ENCODE peak calls at places on chromosomes 16 and 17, in seven cellular contexts. Q is IMR-90, Y is mesendoderm, U is trophoblast cell, K is H9, L is neuronal stem cell, A is H1. M is an unnamed sample.

GRCh38 chr16:1990336-1991134 is 765 bp downstream of the SYNGR3 start:
- DNase-seq in Q (no peak), Y (peak), U (peak), K (peak), L (no peak), A (peak), M (no peak)

GRCh38 chr16:70735141-70735979 is 49.5 kb upstream of the MTSS2 start:
- DNase-seq in Q (peak), Y (peak), U (no peak), K (peak), L (no peak), A (no peak), M (peak)

GRCh38 chr17:47693667-47694017 is 319 bp upstream of the TBKBP1 start:
- DNase-seq in Q (no peak), Y (no peak), U (peak), K (no peak), L (no peak), A (no peak), M (peak)

GRCh38 chr16:2836646-2837508 is 6.8 kb downstream of the ZG16B start:
- DNase-seq in Q (no peak), Y (no peak), U (no peak), K (no peak), L (no peak), A (no peak), M (peak)

GRCh38 chr17:74008196-74008595 is 195.3 kb upstream of the RPL38 start:
- DNase-seq in Q (no peak), Y (peak), U (no peak), K (peak), L (no peak), A (peak), M (no peak)

GRCh38 chr16:54342001-54342776 is 55.6 kb upstream of the IRX3 start:
- DNase-seq in Q (no peak), Y (no peak), U (peak), K (no peak), L (no peak), A (no peak), M (peak)

GRCh38 chr16:12620150-12620549 is 183.5 kb downstream of the CPPED1 start:
- DNase-seq in Q (no peak), Y (no peak), U (no peak), K (no peak), L (no peak), A (no peak), M (no peak)

GRCh38 chr17:47694818-47695663 is 1.1 kb downstream of the TBKBP1 start:
- DNase-seq in Q (peak), Y (peak), U (peak), K (peak), L (no peak), A (peak), M (peak)

GRCh38 chr17:76899414-76899813 is 31.2 kb downstream of the MGAT5B start:
- DNase-seq in Q (no peak), Y (no peak), U (no peak), K (no peak), L (no peak), A (no peak), M (no peak)

GRCh38 chr16:3578121-3578520 is 918 bp upstream of the NLRC3 start:
- DNase-seq in Q (no peak), Y (no peak), U (no peak), K (no peak), L (no peak), A (no peak), M (no peak)

GRCh38 chr16:14042706-14043105 is 28.4 kb upstream of the MRTFB start:
- DNase-seq in Q (no peak), Y (no peak), U (no peak), K (no peak), L (no peak), A (no peak), M (no peak)

GRCh38 chr16:22739077-22739476 is 74.9 kb upstream of the HS3ST2 start:
- DNase-seq in Q (no peak), Y (no peak), U (no peak), K (no peak), L (no peak), A (no peak), M (no peak)

GRCh38 chr17:73360961-73361761 is 49.4 kb upstream of the CDC42EP4 start:
- DNase-seq in Q (no peak), Y (peak), U (no peak), K (peak), L (peak), A (peak), M (no peak)

GRCh38 chr17:12133183-12133582 is 112.5 kb downstream of the MAP2K4 start:
- DNase-seq in Q (peak), Y (peak), U (peak), K (no peak), L (no peak), A (no peak), M (peak)

GRCh38 chr17:82228842-82229685 is at the start of gene SLC16A3:
- DNase-seq in Q (peak), Y (peak), U (peak), K (no peak), L (no peak), A (peak), M (peak)

GRCh38 chr17:70070297-70071027 is 4.6 kb upstream of the KCNJ16 start:
- DNase-seq in Q (peak), Y (no peak), U (no peak), K (no peak), L (no peak), A (no peak), M (no peak)

GRCh38 chr16:70803354-70803753 is 2.4 kb upstream of the VAC14 start:
- DNase-seq in Q (peak), Y (no peak), U (peak), K (no peak), L (no peak), A (no peak), M (no peak)

GRCh38 chr17:79777166-79777843 is 643 bp upstream of the CBX2 start:
- DNase-seq in Q (peak), Y (peak), U (no peak), K (peak), L (peak), A (peak), M (peak)

GRCh38 chr16:47492428-47493357 is 31.6 kb downstream of the PHKB start:
- DNase-seq in Q (peak), Y (no peak), U (peak), K (no peak), L (no peak), A (no peak), M (peak)

GRCh38 chr17:48576479-48577309 is 1.5 kb downstream of the HOXB4 start:
- DNase-seq in Q (peak), Y (no peak), U (peak), K (no peak), L (no peak), A (no peak), M (peak)

GRCh38 chr17:10130733-10131132 is 67.7 kb downstream of the GAS7 start:
- DNase-seq in Q (peak), Y (no peak), U (no peak), K (no peak), L (no peak), A (no peak), M (no peak)

GRCh38 chr17:38590988-38591758 is 14.6 kb downstream of the SRCIN1 start:
- DNase-seq in Q (no peak), Y (peak), U (no peak), K (no peak), L (no peak), A (no peak), M (no peak)

GRCh38 chr16:7150230-7150629 is 182.4 kb upstream of the RBFOX1 start:
- DNase-seq in Q (no peak), Y (no peak), U (no peak), K (no peak), L (no peak), A (no peak), M (no peak)

GRCh38 chr17:69462010-69462409 is 47.5 kb downstream of the MAP2K6 start:
- DNase-seq in Q (no peak), Y (no peak), U (no peak), K (no peak), L (no peak), A (no peak), M (no peak)

GRCh38 chr17:71978435-71978834 is 142.4 kb upstream of the SOX9 start:
- DNase-seq in Q (no peak), Y (no peak), U (no peak), K (no peak), L (no peak), A (no peak), M (no peak)

GRCh38 chr16:77744136-77744535 is 21.8 kb downstream of the NUDT7 start:
- DNase-seq in Q (peak), Y (no peak), U (no peak), K (no peak), L (no peak), A (no peak), M (no peak)

GRCh38 chr16:14296663-14297062 is 225.5 kb downstream of the MRTFB start:
- DNase-seq in Q (no peak), Y (no peak), U (no peak), K (no peak), L (no peak), A (no peak), M (no peak)

GRCh38 chr17:17528101-17528500 is 31.9 kb upstream of the RASD1 start:
- DNase-seq in Q (no peak), Y (no peak), U (no peak), K (no peak), L (no peak), A (no peak), M (no peak)

GRCh38 chr17:17526369-17526768 is 30.2 kb upstream of the RASD1 start:
- DNase-seq in Q (no peak), Y (no peak), U (no peak), K (no peak), L (no peak), A (no peak), M (no peak)

GRCh38 chr17:17525956-17526355 is 29.8 kb upstream of the RASD1 start:
- DNase-seq in Q (no peak), Y (no peak), U (no peak), K (no peak), L (no peak), A (no peak), M (no peak)

GRCh38 chr17:17527534-17527933 is 31.3 kb upstream of the RASD1 start:
- DNase-seq in Q (no peak), Y (no peak), U (no peak), K (no peak), L (no peak), A (no peak), M (no peak)

DNA sequence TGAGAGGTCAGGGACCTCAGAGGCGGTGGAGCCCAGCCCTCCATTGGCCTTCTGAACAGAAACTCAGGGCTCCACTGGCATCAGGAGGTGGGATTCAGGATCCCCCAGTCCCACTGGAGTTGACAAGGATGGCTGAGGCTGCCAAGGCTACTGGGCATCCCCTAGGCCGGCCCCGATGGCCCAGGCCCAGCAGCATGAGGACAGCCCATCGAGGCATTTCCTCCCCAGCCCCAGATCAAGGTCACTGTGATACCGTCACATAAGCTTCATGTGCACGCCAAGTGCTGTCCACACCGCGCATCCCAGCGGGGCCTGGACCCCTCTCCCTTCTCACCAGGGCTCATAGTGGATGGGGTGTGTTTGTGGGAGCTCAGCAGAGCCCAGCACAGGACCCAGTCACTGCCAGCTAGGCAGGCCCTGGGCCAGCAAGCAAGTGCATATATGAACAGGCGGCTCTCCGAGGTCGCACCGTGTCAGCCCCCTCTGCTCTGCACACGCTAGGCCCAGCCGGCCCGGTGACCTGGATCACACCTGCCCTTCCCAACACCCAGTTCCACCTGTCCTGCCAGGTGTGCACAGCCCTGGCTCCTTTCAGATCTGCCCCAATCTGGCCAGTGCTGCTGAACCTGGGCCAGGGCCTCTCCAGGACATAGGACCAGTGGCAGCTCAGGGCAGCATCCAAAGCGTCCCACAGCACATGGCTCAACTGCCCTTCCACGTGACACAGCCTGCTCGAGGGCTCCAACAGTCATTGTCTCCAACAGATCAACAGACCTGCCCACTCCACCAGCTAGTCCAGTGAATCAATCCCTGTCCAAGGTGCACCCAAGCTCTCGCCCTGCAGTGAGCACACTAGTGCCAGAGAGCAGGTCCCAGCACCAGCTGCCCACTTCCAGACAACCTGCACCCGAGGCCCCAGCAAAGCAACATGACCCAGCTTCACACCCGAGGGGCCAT is 32.8 kb upstream of the RASD1 start:
- DNase-seq in Q (no peak), Y (no peak), U (no peak), K (no peak), L (no peak), A (no peak), M (no peak)
- H3K23ac ChIP-seq in Q (no peak), Y (no peak), U (no peak), K (no peak), L (peak), A (no peak), M (no peak)

DNA sequence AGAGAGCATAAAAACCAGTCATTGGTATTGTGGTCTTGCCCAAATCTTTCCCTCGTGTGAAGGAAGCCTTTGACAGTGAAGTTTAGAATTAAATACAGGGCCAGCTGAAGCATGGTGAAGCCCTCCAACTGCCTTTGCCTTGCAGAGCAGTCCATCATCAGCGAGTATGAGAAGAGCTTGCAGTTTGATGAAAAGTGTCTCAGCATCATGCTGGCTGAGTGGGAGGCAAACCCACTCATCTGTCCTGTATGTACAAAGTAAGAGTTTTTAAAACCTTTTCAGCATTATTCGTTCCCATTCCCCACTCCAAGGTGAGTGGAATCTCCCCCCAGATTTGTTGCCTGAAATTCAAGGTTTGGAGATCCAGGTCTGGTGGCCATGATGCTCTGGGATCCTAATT is 5.8 kb downstream of the RPAIN start:
- DNase-seq in Q (no peak), Y (no peak), U (no peak), K (no peak), L (no peak), A (no peak), M (no peak)
- H3K23ac ChIP-seq in Q (no peak), Y (no peak), U (no peak), K (no peak), L (no peak), A (no peak), M (no peak)

GRCh38 chr17:78235885-78236284 is 4.5 kb downstream of the TMEM235 start:
- DNase-seq in Q (no peak), Y (no peak), U (no peak), K (no peak), L (no peak), A (no peak), M (no peak)

GRCh38 chr17:78233678-78234077 is 2.2 kb downstream of the TMEM235 start:
- DNase-seq in Q (no peak), Y (no peak), U (no peak), K (peak), L (no peak), A (no peak), M (no peak)

GRCh38 chr17:78236362-78237127 is 5.1 kb downstream of the TMEM235 start:
- DNase-seq in Q (no peak), Y (no peak), U (no peak), K (no peak), L (no peak), A (no peak), M (no peak)

GRCh38 chr17:78232774-78233173 is 1.3 kb downstream of the TMEM235 start:
- DNase-seq in Q (no peak), Y (no peak), U (no peak), K (no peak), L (no peak), A (no peak), M (no peak)

DNA sequence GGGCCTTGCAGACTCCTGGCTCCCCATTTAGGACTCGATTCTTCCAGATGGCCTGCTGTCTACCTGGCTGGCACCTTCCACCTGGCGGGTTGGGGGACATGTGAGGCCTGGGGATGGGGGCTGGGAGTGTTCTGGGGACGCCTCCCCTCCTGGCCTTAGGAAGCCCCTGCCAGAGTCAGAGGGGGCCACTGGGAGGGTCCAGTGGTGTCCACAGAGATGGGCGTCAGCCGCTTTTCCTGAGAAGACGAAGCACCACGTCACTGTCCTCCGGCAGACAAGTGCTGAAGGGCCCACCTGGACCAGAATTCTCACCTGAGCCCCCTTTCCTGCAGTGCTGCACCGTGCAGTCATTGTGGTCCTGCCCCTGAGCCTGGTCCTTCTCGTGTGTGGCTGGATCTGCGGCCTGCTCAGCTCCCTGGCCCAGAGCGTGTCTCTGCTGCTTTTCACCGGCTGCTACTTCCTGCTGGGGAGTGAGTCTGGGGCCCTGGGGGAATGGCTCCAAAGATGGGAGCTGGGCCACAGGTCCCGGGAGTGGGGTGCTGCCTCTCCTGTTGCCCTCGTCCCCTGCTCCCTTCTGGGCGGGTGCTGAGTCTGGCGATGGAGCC is 2.9 kb downstream of the TMEM235 start:
- DNase-seq in Q (no peak), Y (no peak), U (no peak), K (peak), L (no peak), A (no peak), M (no peak)
- H3K23ac ChIP-seq in Q (no peak), Y (no peak), U (no peak), K (no peak), L (no peak), A (no peak), M (no peak)

GRCh38 chr17:37176683-37177082 is 199.1 kb upstream of the C17orf78 start:
- DNase-seq in Q (peak), Y (no peak), U (no peak), K (no peak), L (no peak), A (no peak), M (peak)
- H3K23ac ChIP-seq in Q (peak), Y (no peak), U (no peak), K (no peak), L (no peak), A (no peak), M (no peak)

GRCh38 chr16:89200850-89201466 is 621 bp upstream of the SLC22A31 start:
- DNase-seq in Q (no peak), Y (no peak), U (no peak), K (peak), L (no peak), A (no peak), M (no peak)

GRCh38 chr16:89197633-89198416 is 2.5 kb downstream of the SLC22A31 start:
- DNase-seq in Q (no peak), Y (no peak), U (no peak), K (no peak), L (no peak), A (no peak), M (no peak)

GRCh38 chr16:89200124-89200849 is at the start of gene SLC22A31:
- DNase-seq in Q (no peak), Y (peak), U (no peak), K (peak), L (no peak), A (peak), M (no peak)

GRCh38 chr16:89198417-89199240 is 1.7 kb downstream of the SLC22A31 start:
- DNase-seq in Q (no peak), Y (no peak), U (no peak), K (no peak), L (no peak), A (peak), M (no peak)

GRCh38 chr16:89199241-89200123 is 855 bp downstream of the SLC22A31 start:
- DNase-seq in Q (no peak), Y (no peak), U (no peak), K (peak), L (no peak), A (no peak), M (no peak)
- H3K23ac ChIP-seq in Q (no peak), Y (no peak), U (no peak), K (no peak), L (peak), A (no peak), M (no peak)